ENCODE peak calls at places on chromosomes 16 and 17, in eight cellular contexts. O is right cardiac atrium, E is lower lobe of right lung, U is IMR-90, V is left ventricle myocardium inferior, L is stomach, Z is small intestine, S is cardiac muscle cell. I is an unnamed sample.
A peak's percentile ranks its signal among the peaks of the same experiment; 100 is the strongest.

GRCh38 chr16:49681449-49681848 is 174.5 kb downstream of the ZNF423 start:
- DNase-seq in O (no peak), E (no peak), U (no peak), V (no peak), L (no peak), Z (no peak), S (no peak), I (no peak)

GRCh38 chr17:48621410-48622387 is 4.5 kb downstream of the HOXB9 start:
- DNase-seq in O (no peak), E (no peak), U (no peak), V (no peak), L (no peak), Z (no peak), S (no peak), I (no peak)

GRCh38 chr16:29678691-29679267 is at the start of gene QPRT:
- DNase-seq in O (peak; percentile 53), E (no peak), U (peak; percentile 22), V (peak; percentile 46), L (no peak), Z (peak; percentile 67), S (peak; percentile 87), I (no peak)

GRCh38 chr16:57045694-57046381 is 46.5 kb upstream of the CPNE2 start:
- DNase-seq in O (peak; percentile 81), E (peak; percentile 64), U (peak; percentile 60), V (peak; percentile 74), L (peak; percentile 32), Z (peak; percentile 32), S (peak; percentile 75), I (no peak)

GRCh38 chr16:17266606-17267313 is 204.0 kb downstream of the XYLT1 start:
- DNase-seq in O (no peak), E (no peak), U (no peak), V (no peak), L (peak; percentile 86), Z (peak; percentile 90), S (no peak), I (no peak)

GRCh38 chr16:5252800-5253199 is 155.2 kb upstream of the EEF2KMT start:
- DNase-seq in O (no peak), E (no peak), U (no peak), V (no peak), L (no peak), Z (no peak), S (no peak), I (no peak)

GRCh38 chr17:47704116-47704515 is 10.2 kb downstream of the TBKBP1 start:
- DNase-seq in O (no peak), E (peak; percentile 77), U (no peak), V (peak; percentile 30), L (no peak), Z (no peak), S (no peak), I (no peak)

GRCh38 chr17:694239-694638 is 20.4 kb downstream of the VPS53 start:
- DNase-seq in O (no peak), E (no peak), U (peak; percentile 99), V (no peak), L (no peak), Z (no peak), S (peak; percentile 87), I (no peak)

GRCh38 chr17:55731586-55732250 is 9.1 kb upstream of the TMEM100 start:
- DNase-seq in O (peak; percentile 85), E (no peak), U (peak; percentile 36), V (peak; percentile 81), L (no peak), Z (peak; percentile 10), S (peak; percentile 71), I (no peak)
- H3K4me3 ChIP-seq in O (peak overlapping the region; percentile 72), E (peak overlapping the region; percentile 41), U (no peak overlapping the region), V (peak overlapping the region; percentile 60), L (peak overlapping the region; percentile 17), Z (no peak overlapping the region), S (no peak overlapping the region), I (no peak overlapping the region)

GRCh38 chr17:82171750-82172375 is 40.8 kb downstream of the CCDC57 start:
- DNase-seq in O (no peak), E (no peak), U (no peak), V (no peak), L (no peak), Z (no peak), S (no peak), I (no peak)

GRCh38 chr17:82175166-82175565 is 37.5 kb downstream of the CCDC57 start:
- DNase-seq in O (no peak), E (no peak), U (no peak), V (no peak), L (no peak), Z (no peak), S (no peak), I (no peak)

GRCh38 chr17:82172461-82173160 is 40.0 kb downstream of the CCDC57 start:
- DNase-seq in O (no peak), E (no peak), U (no peak), V (no peak), L (no peak), Z (no peak), S (no peak), I (no peak)

GRCh38 chr17:82175951-82176350 is 36.7 kb downstream of the CCDC57 start:
- DNase-seq in O (no peak), E (no peak), U (no peak), V (no peak), L (no peak), Z (peak; percentile 90), S (no peak), I (no peak)

GRCh38 chr17:82173351-82174041 is 39.1 kb downstream of the CCDC57 start:
- DNase-seq in O (no peak), E (no peak), U (no peak), V (no peak), L (no peak), Z (no peak), S (no peak), I (no peak)
- H3K27ac ChIP-seq in O (no peak overlapping the region), E (no peak overlapping the region), U (no peak overlapping the region), V (no peak overlapping the region), L (no peak overlapping the region), Z (no peak overlapping the region), S (no peak overlapping the region), I (no peak overlapping the region)

GRCh38 chr17:63029520-63029919 is 63.5 kb downstream of the TANC2 start:
- DNase-seq in O (no peak), E (no peak), U (peak; percentile 72), V (no peak), L (no peak), Z (no peak), S (peak; percentile 34), I (no peak)
- H3K4me3 ChIP-seq in O (no peak overlapping the region), E (no peak overlapping the region), U (no peak overlapping the region), V (no peak overlapping the region), L (no peak overlapping the region), Z (no peak overlapping the region), S (no peak overlapping the region), I (no peak overlapping the region)

GRCh38 chr16:73976661-73977060 is 320.0 kb upstream of the PSMD7 start:
- DNase-seq in O (no peak), E (no peak), U (no peak), V (no peak), L (no peak), Z (no peak), S (no peak), I (no peak)

DNA sequence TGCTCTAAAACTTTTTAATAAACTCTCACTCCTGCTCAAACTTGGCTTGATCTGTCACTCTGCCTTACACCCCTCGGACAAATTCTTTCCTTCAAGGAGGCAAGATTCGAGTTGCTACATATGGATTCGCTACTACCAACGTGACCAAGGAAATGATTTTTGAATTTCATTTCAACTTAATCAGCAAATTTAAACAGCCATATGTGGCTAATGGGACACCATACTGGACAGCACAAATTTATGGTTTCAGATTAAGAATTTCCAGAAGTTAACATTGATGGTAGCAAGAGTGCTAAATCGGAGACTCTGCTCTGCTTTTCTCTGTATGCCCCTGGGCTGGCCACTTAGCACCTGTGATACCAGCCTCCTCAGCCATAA is 318.2 kb upstream of the PSMD7 start:
- DNase-seq in O (no peak), E (no peak), U (no peak), V (no peak), L (no peak), Z (no peak), S (no peak), I (no peak)
- H3K27ac ChIP-seq in O (no peak overlapping the region), E (no peak overlapping the region), U (no peak overlapping the region), V (no peak overlapping the region), L (no peak overlapping the region), Z (no peak overlapping the region), S (no peak overlapping the region), I (no peak overlapping the region)

GRCh38 chr17:83109386-83109785 is 30.0 kb downstream of the METRNL start:
- DNase-seq in O (no peak), E (no peak), U (no peak), V (no peak), L (no peak), Z (no peak), S (no peak), I (no peak)

GRCh38 chr17:83111516-83112282 is 32.3 kb downstream of the METRNL start:
- DNase-seq in O (no peak), E (no peak), U (no peak), V (no peak), L (no peak), Z (no peak), S (no peak), I (no peak)

GRCh38 chr17:83108709-83109108 is 29.3 kb downstream of the METRNL start:
- DNase-seq in O (no peak), E (no peak), U (no peak), V (no peak), L (no peak), Z (no peak), S (no peak), I (no peak)

GRCh38 chr17:83109793-83110645 is 30.6 kb downstream of the METRNL start:
- DNase-seq in O (peak; percentile 96), E (peak; percentile 94), U (peak; percentile 97), V (peak; percentile 83), L (peak; percentile 89), Z (peak; percentile 62), S (peak; percentile 98), I (no peak)

GRCh38 chr17:83110755-83111154 is 31.3 kb downstream of the METRNL start:
- DNase-seq in O (no peak), E (no peak), U (peak; percentile 46), V (no peak), L (no peak), Z (no peak), S (peak; percentile 64), I (no peak)
- H3K4me3 ChIP-seq in O (no peak overlapping the region), E (peak overlapping the region; percentile 39), U (no peak overlapping the region), V (peak overlapping the region; percentile 59), L (peak overlapping the region; percentile 34), Z (no peak overlapping the region), S (no peak overlapping the region), I (no peak overlapping the region)

DNA sequence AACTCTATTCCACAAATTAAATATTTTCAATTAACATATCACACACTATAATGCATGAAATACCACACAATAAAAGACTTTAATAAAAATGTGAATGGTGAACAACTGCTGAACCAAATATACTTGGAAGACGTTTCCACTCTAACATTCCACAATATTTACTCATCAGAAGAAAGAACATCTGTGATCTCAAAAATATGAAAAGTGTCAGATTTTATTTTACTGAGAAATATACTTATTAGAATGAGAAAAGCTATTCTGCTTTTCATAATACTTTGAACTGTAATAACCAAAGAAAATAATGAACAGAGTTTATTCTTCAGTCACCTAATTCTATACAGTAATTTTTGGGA is 181.8 kb upstream of the AXIN2 start:
- DNase-seq in O (no peak), E (no peak), U (peak; percentile 51), V (no peak), L (no peak), Z (no peak), S (peak; percentile 41), I (no peak)
- H3K27ac ChIP-seq in O (no peak overlapping the region), E (no peak overlapping the region), U (no peak overlapping the region), V (peak overlapping the region; percentile 38), L (no peak overlapping the region), Z (no peak overlapping the region), S (no peak overlapping the region), I (no peak overlapping the region)

I was measured in naive thymus-derived CD4-positive, alpha-beta T cell.